ENCODE peak calls at places on chromosomes 6 and 20, in seven cellular contexts. One of them, this sample, is unnamed.

GRCh38 chr6:32177788-32178546 is at the start of gene RNF5:
- DNase-seq in astrocyte of the spinal cord: peak
- DNase-seq in PC-9: peak
- DNase-seq in GM12864: peak
- DNase-seq in kidney epithelial cell: peak
- DNase-seq in kidney: peak
- DNase-seq in right atrium auricular region: peak
- DNase-seq in this sample: peak

GRCh38 chr20:18001131-18001921 is 32.5 kb downstream of the MGME1 start:
- DNase-seq in astrocyte of the spinal cord: peak
- DNase-seq in PC-9: peak
- DNase-seq in GM12864: no peak
- DNase-seq in kidney epithelial cell: no peak
- DNase-seq in kidney: no peak
- DNase-seq in right atrium auricular region: peak
- DNase-seq in this sample: no peak

GRCh38 chr6:12288211-12288618 is 1.9 kb upstream of the EDN1 start:
- DNase-seq in astrocyte of the spinal cord: no peak
- DNase-seq in PC-9: peak
- DNase-seq in GM12864: no peak
- DNase-seq in kidney epithelial cell: no peak
- DNase-seq in kidney: no peak
- DNase-seq in right atrium auricular region: no peak
- DNase-seq in this sample: no peak

GRCh38 chr20:57582432-57583288 is 21.8 kb downstream of the PCK1 start:
- DNase-seq in astrocyte of the spinal cord: peak
- DNase-seq in PC-9: no peak
- DNase-seq in GM12864: no peak
- DNase-seq in kidney epithelial cell: no peak
- DNase-seq in kidney: peak
- DNase-seq in right atrium auricular region: peak
- DNase-seq in this sample: no peak

GRCh38 chr20:1946762-1947534 is 46.9 kb downstream of the PDYN start:
- DNase-seq in astrocyte of the spinal cord: no peak
- DNase-seq in PC-9: no peak
- DNase-seq in GM12864: no peak
- DNase-seq in kidney epithelial cell: no peak
- DNase-seq in kidney: no peak
- DNase-seq in right atrium auricular region: peak
- DNase-seq in this sample: no peak

GRCh38 chr20:1811621-1812498 is 83.3 kb upstream of the SIRPA start:
- DNase-seq in astrocyte of the spinal cord: no peak
- DNase-seq in PC-9: peak
- DNase-seq in GM12864: no peak
- DNase-seq in kidney epithelial cell: no peak
- DNase-seq in kidney: no peak
- DNase-seq in right atrium auricular region: peak
- DNase-seq in this sample: peak

GRCh38 chr20:17622851-17623508 is 53.1 kb downstream of the DSTN start:
- DNase-seq in astrocyte of the spinal cord: no peak
- DNase-seq in PC-9: no peak
- DNase-seq in GM12864: no peak
- DNase-seq in kidney epithelial cell: no peak
- DNase-seq in kidney: peak
- DNase-seq in right atrium auricular region: no peak
- DNase-seq in this sample: no peak

GRCh38 chr6:5989141-5989723 is 17.5 kb downstream of the NRN1 start:
- DNase-seq in astrocyte of the spinal cord: no peak
- DNase-seq in PC-9: no peak
- DNase-seq in GM12864: no peak
- DNase-seq in kidney epithelial cell: no peak
- DNase-seq in kidney: no peak
- DNase-seq in right atrium auricular region: no peak
- DNase-seq in this sample: no peak

GRCh38 chr6:150567823-150568383 is 31.8 kb upstream of the PLEKHG1 start:
- DNase-seq in astrocyte of the spinal cord: no peak
- DNase-seq in PC-9: no peak
- DNase-seq in GM12864: no peak
- DNase-seq in kidney epithelial cell: no peak
- DNase-seq in kidney: no peak
- DNase-seq in right atrium auricular region: no peak
- DNase-seq in this sample: no peak

GRCh38 chr20:34058831-34059230 is 53.2 kb downstream of the EIF2S2 start:
- DNase-seq in astrocyte of the spinal cord: peak
- DNase-seq in PC-9: no peak
- DNase-seq in GM12864: no peak
- DNase-seq in kidney epithelial cell: peak
- DNase-seq in kidney: no peak
- DNase-seq in right atrium auricular region: no peak
- DNase-seq in this sample: no peak

GRCh38 chr20:34708621-34709043 is 4.5 kb downstream of the TP53INP2 start:
- DNase-seq in astrocyte of the spinal cord: peak
- DNase-seq in PC-9: no peak
- DNase-seq in GM12864: no peak
- DNase-seq in kidney epithelial cell: no peak
- DNase-seq in kidney: peak
- DNase-seq in right atrium auricular region: peak
- DNase-seq in this sample: no peak

GRCh38 chr20:5592823-5593761 is 157.1 kb upstream of the SHLD1 start:
- DNase-seq in astrocyte of the spinal cord: no peak
- DNase-seq in PC-9: no peak
- DNase-seq in GM12864: no peak
- DNase-seq in kidney epithelial cell: no peak
- DNase-seq in kidney: no peak
- DNase-seq in right atrium auricular region: no peak
- DNase-seq in this sample: no peak

GRCh38 chr20:62744761-62745160 is 36.1 kb downstream of the NTSR1 start:
- DNase-seq in astrocyte of the spinal cord: no peak
- DNase-seq in PC-9: no peak
- DNase-seq in GM12864: no peak
- DNase-seq in kidney epithelial cell: no peak
- DNase-seq in kidney: peak
- DNase-seq in right atrium auricular region: no peak
- DNase-seq in this sample: no peak

GRCh38 chr20:47622118-47622665 is 120.5 kb downstream of the NCOA3 start:
- DNase-seq in astrocyte of the spinal cord: no peak
- DNase-seq in PC-9: no peak
- DNase-seq in GM12864: no peak
- DNase-seq in kidney epithelial cell: no peak
- DNase-seq in kidney: no peak
- DNase-seq in right atrium auricular region: no peak
- DNase-seq in this sample: no peak

GRCh38 chr20:50931306-50932015 is at the start of gene ADNP:
- DNase-seq in astrocyte of the spinal cord: peak
- DNase-seq in PC-9: peak
- DNase-seq in GM12864: peak
- DNase-seq in kidney epithelial cell: peak
- DNase-seq in kidney: peak
- DNase-seq in right atrium auricular region: peak
- DNase-seq in this sample: peak

GRCh38 chr20:38113401-38114325 is 51.4 kb downstream of the TGM2 start:
- DNase-seq in astrocyte of the spinal cord: no peak
- DNase-seq in PC-9: no peak
- DNase-seq in GM12864: no peak
- DNase-seq in kidney epithelial cell: no peak
- DNase-seq in kidney: no peak
- DNase-seq in right atrium auricular region: peak
- DNase-seq in this sample: no peak

GRCh38 chr20:38116409-38117165 is 48.5 kb downstream of the TGM2 start:
- DNase-seq in astrocyte of the spinal cord: no peak
- DNase-seq in PC-9: no peak
- DNase-seq in GM12864: no peak
- DNase-seq in kidney epithelial cell: no peak
- DNase-seq in kidney: no peak
- DNase-seq in right atrium auricular region: no peak
- DNase-seq in this sample: no peak

GRCh38 chr20:38115896-38116295 is 49.2 kb downstream of the TGM2 start:
- DNase-seq in astrocyte of the spinal cord: no peak
- DNase-seq in PC-9: no peak
- DNase-seq in GM12864: no peak
- DNase-seq in kidney epithelial cell: no peak
- DNase-seq in kidney: no peak
- DNase-seq in right atrium auricular region: no peak
- DNase-seq in this sample: no peak

GRCh38 chr20:38114353-38114791 is 50.7 kb downstream of the TGM2 start:
- DNase-seq in astrocyte of the spinal cord: peak
- DNase-seq in PC-9: no peak
- DNase-seq in GM12864: no peak
- DNase-seq in kidney epithelial cell: no peak
- DNase-seq in kidney: no peak
- DNase-seq in right atrium auricular region: peak
- DNase-seq in this sample: no peak

GRCh38 chr20:38115205-38115604 is 49.9 kb downstream of the TGM2 start:
- DNase-seq in astrocyte of the spinal cord: no peak
- DNase-seq in PC-9: no peak
- DNase-seq in GM12864: no peak
- DNase-seq in kidney epithelial cell: no peak
- DNase-seq in kidney: no peak
- DNase-seq in right atrium auricular region: peak
- DNase-seq in this sample: no peak
- TF ChIP-seq CTCF in astrocyte of the spinal cord: no peak
- TF ChIP-seq CTCF in PC-9: no peak
- TF ChIP-seq CTCF in GM12864: peak
- TF ChIP-seq CTCF in kidney epithelial cell: peak
- TF ChIP-seq CTCF in kidney: peak
- TF ChIP-seq CTCF in right atrium auricular region: no peak
- TF ChIP-seq CTCF in this sample: peak

DNA sequence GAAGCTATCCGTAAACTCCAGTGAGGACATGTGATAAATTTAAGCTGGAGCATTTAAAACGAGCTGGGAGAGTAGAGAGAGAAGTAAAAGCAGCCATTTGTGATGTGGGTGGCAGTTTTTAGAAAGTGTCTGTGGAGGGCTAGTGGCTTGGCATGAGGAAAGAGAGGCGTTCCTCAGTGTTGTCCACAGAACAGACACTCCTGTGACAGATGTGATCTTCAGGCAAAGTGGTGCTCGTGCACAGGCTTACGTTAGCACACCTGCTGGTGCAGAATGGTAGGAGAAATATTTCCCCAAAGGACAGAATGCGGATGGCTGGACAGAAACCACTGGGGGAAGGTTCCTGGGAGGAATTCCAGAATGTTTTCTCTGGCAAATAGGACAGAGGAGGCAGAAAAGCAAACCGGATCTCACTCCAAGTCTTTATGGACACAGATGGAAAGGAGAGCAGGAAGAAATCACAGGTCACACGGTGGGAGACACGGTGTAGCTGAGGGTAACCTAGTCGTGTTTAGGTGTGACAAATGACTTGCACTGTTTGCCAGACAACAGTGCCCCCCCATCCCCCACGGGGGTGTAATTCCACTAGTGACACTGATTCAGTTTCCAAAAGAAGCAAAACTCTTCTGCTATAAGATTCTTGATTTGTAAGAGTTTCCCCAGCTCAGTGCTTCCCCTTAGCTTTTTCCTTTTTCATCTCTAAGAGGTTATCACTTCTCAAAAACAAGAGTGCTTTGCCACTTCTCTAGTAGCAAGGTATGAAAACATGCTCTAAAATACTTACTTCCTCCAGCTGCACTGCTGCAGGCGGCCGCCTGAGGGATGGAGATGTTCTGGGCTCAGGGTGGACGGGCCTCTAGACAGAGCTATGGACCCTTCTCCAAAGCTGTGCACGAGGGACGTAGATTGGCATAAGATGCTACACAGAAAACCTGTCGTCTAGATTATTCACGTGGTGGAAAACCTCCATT is 293.2 kb downstream of the QKI start:
- DNase-seq in astrocyte of the spinal cord: no peak
- DNase-seq in PC-9: no peak
- DNase-seq in GM12864: peak
- DNase-seq in kidney epithelial cell: no peak
- DNase-seq in kidney: no peak
- DNase-seq in right atrium auricular region: no peak
- DNase-seq in this sample: no peak
- TF ChIP-seq CTCF in astrocyte of the spinal cord: no peak
- TF ChIP-seq CTCF in PC-9: no peak
- TF ChIP-seq CTCF in GM12864: peak
- TF ChIP-seq CTCF in kidney epithelial cell: no peak
- TF ChIP-seq CTCF in kidney: no peak
- TF ChIP-seq CTCF in right atrium auricular region: no peak
- TF ChIP-seq CTCF in this sample: no peak

GRCh38 chr6:111583986-111584385 is 21.7 kb downstream of the TRAF3IP2 start:
- DNase-seq in astrocyte of the spinal cord: no peak
- DNase-seq in PC-9: no peak
- DNase-seq in GM12864: no peak
- DNase-seq in kidney epithelial cell: no peak
- DNase-seq in kidney: no peak
- DNase-seq in right atrium auricular region: no peak
- DNase-seq in this sample: no peak
- TF ChIP-seq CTCF in astrocyte of the spinal cord: no peak
- TF ChIP-seq CTCF in PC-9: no peak
- TF ChIP-seq CTCF in GM12864: no peak
- TF ChIP-seq CTCF in kidney epithelial cell: no peak
- TF ChIP-seq CTCF in kidney: no peak
- TF ChIP-seq CTCF in right atrium auricular region: no peak
- TF ChIP-seq CTCF in this sample: no peak

DNA sequence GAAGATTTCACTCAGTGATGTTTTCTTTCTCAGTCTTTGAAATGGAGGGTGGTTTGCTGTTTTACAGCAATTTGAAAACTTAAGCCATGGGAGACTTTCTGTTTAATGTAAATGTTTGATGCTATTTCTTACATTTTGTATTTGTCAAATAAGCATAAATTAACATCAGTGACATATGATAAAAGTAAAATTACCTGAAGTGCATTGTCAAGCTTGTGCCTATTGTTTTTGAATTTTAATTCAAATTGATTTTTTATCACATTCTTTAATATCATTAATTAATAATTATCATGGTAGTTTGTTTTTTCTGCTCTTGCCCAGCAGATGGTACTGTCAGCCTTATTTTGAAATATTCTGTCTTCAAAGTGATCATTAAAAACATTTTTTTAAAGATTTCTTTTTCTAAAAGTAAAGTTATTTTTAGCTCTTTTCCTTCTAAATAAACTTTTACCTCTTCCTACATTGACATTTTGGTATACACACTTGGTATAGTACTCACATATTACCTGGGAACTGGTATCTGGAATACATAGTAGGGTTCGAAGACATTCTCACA is 29.1 kb downstream of the L3MBTL3 start:
- DNase-seq in astrocyte of the spinal cord: no peak
- DNase-seq in PC-9: no peak
- DNase-seq in GM12864: no peak
- DNase-seq in kidney epithelial cell: no peak
- DNase-seq in kidney: no peak
- DNase-seq in right atrium auricular region: no peak
- DNase-seq in this sample: no peak
- TF ChIP-seq CTCF in astrocyte of the spinal cord: peak
- TF ChIP-seq CTCF in PC-9: peak
- TF ChIP-seq CTCF in GM12864: no peak
- TF ChIP-seq CTCF in kidney epithelial cell: no peak
- TF ChIP-seq CTCF in kidney: no peak
- TF ChIP-seq CTCF in right atrium auricular region: no peak
- TF ChIP-seq CTCF in this sample: peak